ENCODE peak calls at places on chromosomes 12 and 14, in eight cellular contexts. One of them, this sample, is unnamed.

GRCh38 chr12:27780612-27781408 is 774 bp upstream of the MANSC4 start:
- DNase-seq in SW 1271: no peak
- DNase-seq in cardiac septum: no peak
- DNase-seq in NCI-H510A treated with DMSO at 0.1 percent for 48 hours: peak; percentile 31
- DNase-seq in amygdala: no peak
- DNase-seq in nucleus accumbens: peak; percentile 58
- DNase-seq in endodermal cell: peak; percentile 91
- DNase-seq in stimulated activated CD8-positive, alpha-beta memory T cell treated with anti-CD3 and anti-CD28 coated beads, Interleukin-2, amount 100 ng/mL, for 48 hours: no peak
- DNase-seq in this sample: peak; percentile 58

GRCh38 chr12:110824342-110824741 is 22.4 kb upstream of the CCDC63 start:
- DNase-seq in NCI-H510A treated with DMSO at 0.1 percent for 48 hours: no peak
- DNase-seq in stimulated activated CD8-positive, alpha-beta memory T cell treated with anti-CD3 and anti-CD28 coated beads, Interleukin-2, amount 100 ng/mL, for 48 hours: no peak
- DNase-seq in endodermal cell: no peak
- DNase-seq in cardiac septum: no peak
- DNase-seq in SW 1271: no peak
- DNase-seq in amygdala: no peak
- DNase-seq in nucleus accumbens: no peak
- DNase-seq in this sample: no peak

GRCh38 chr12:110917467-110917866 is 2.9 kb downstream of the MYL2 start:
- DNase-seq in amygdala: no peak
- DNase-seq in SW 1271: peak; percentile 76
- DNase-seq in cardiac septum: no peak
- DNase-seq in stimulated activated CD8-positive, alpha-beta memory T cell treated with anti-CD3 and anti-CD28 coated beads, Interleukin-2, amount 100 ng/mL, for 48 hours: no peak
- DNase-seq in nucleus accumbens: no peak
- DNase-seq in endodermal cell: peak; percentile 64
- DNase-seq in NCI-H510A treated with DMSO at 0.1 percent for 48 hours: no peak
- DNase-seq in this sample: peak; percentile 87

GRCh38 chr12:26422839-26423398 is 227.5 kb downstream of the SSPN start:
- DNase-seq in amygdala: no peak
- DNase-seq in cardiac septum: no peak
- DNase-seq in NCI-H510A treated with DMSO at 0.1 percent for 48 hours: no peak
- DNase-seq in SW 1271: no peak
- DNase-seq in stimulated activated CD8-positive, alpha-beta memory T cell treated with anti-CD3 and anti-CD28 coated beads, Interleukin-2, amount 100 ng/mL, for 48 hours: no peak
- DNase-seq in endodermal cell: no peak
- DNase-seq in nucleus accumbens: no peak
- DNase-seq in this sample: no peak

GRCh38 chr12:130364578-130364977 is 26.9 kb downstream of the PIWIL1 start:
- DNase-seq in nucleus accumbens: no peak
- DNase-seq in NCI-H510A treated with DMSO at 0.1 percent for 48 hours: no peak
- DNase-seq in SW 1271: no peak
- DNase-seq in endodermal cell: no peak
- DNase-seq in amygdala: no peak
- DNase-seq in cardiac septum: no peak
- DNase-seq in stimulated activated CD8-positive, alpha-beta memory T cell treated with anti-CD3 and anti-CD28 coated beads, Interleukin-2, amount 100 ng/mL, for 48 hours: no peak
- DNase-seq in this sample: no peak

GRCh38 chr14:24353551-24354529 is 14.0 kb upstream of the RIPK3 start:
- DNase-seq in nucleus accumbens: no peak
- DNase-seq in NCI-H510A treated with DMSO at 0.1 percent for 48 hours: no peak
- DNase-seq in stimulated activated CD8-positive, alpha-beta memory T cell treated with anti-CD3 and anti-CD28 coated beads, Interleukin-2, amount 100 ng/mL, for 48 hours: no peak
- DNase-seq in endodermal cell: peak; percentile 13
- DNase-seq in amygdala: no peak
- DNase-seq in SW 1271: no peak
- DNase-seq in cardiac septum: no peak
- DNase-seq in this sample: peak; percentile 21

GRCh38 chr12:75666980-75667359 is 155.6 kb upstream of the KRR1 start:
- DNase-seq in nucleus accumbens: no peak
- DNase-seq in amygdala: no peak
- DNase-seq in endodermal cell: no peak
- DNase-seq in stimulated activated CD8-positive, alpha-beta memory T cell treated with anti-CD3 and anti-CD28 coated beads, Interleukin-2, amount 100 ng/mL, for 48 hours: no peak
- DNase-seq in SW 1271: no peak
- DNase-seq in cardiac septum: no peak
- DNase-seq in NCI-H510A treated with DMSO at 0.1 percent for 48 hours: no peak
- DNase-seq in this sample: peak; percentile 89

GRCh38 chr12:102824218-102824835 is 92.7 kb downstream of the PAH start:
- DNase-seq in nucleus accumbens: no peak
- DNase-seq in stimulated activated CD8-positive, alpha-beta memory T cell treated with anti-CD3 and anti-CD28 coated beads, Interleukin-2, amount 100 ng/mL, for 48 hours: no peak
- DNase-seq in amygdala: no peak
- DNase-seq in cardiac septum: no peak
- DNase-seq in SW 1271: no peak
- DNase-seq in endodermal cell: peak; percentile 98
- DNase-seq in NCI-H510A treated with DMSO at 0.1 percent for 48 hours: no peak
- DNase-seq in this sample: no peak

GRCh38 chr12:127711108-127711507 is 555.9 kb upstream of the TMEM132C start:
- DNase-seq in amygdala: no peak
- DNase-seq in endodermal cell: peak; percentile 83
- DNase-seq in stimulated activated CD8-positive, alpha-beta memory T cell treated with anti-CD3 and anti-CD28 coated beads, Interleukin-2, amount 100 ng/mL, for 48 hours: no peak
- DNase-seq in cardiac septum: no peak
- DNase-seq in nucleus accumbens: no peak
- DNase-seq in NCI-H510A treated with DMSO at 0.1 percent for 48 hours: no peak
- DNase-seq in SW 1271: no peak
- DNase-seq in this sample: no peak

GRCh38 chr12:6044082-6044481 is 80.4 kb downstream of the VWF start:
- DNase-seq in cardiac septum: no peak
- DNase-seq in nucleus accumbens: no peak
- DNase-seq in endodermal cell: no peak
- DNase-seq in amygdala: no peak
- DNase-seq in SW 1271: no peak
- DNase-seq in stimulated activated CD8-positive, alpha-beta memory T cell treated with anti-CD3 and anti-CD28 coated beads, Interleukin-2, amount 100 ng/mL, for 48 hours: no peak
- DNase-seq in NCI-H510A treated with DMSO at 0.1 percent for 48 hours: no peak
- DNase-seq in this sample: no peak

GRCh38 chr12:118999107-118999506 is 17.8 kb downstream of the SRRM4 start:
- DNase-seq in cardiac septum: no peak
- DNase-seq in NCI-H510A treated with DMSO at 0.1 percent for 48 hours: no peak
- DNase-seq in SW 1271: no peak
- DNase-seq in endodermal cell: no peak
- DNase-seq in nucleus accumbens: no peak
- DNase-seq in amygdala: no peak
- DNase-seq in stimulated activated CD8-positive, alpha-beta memory T cell treated with anti-CD3 and anti-CD28 coated beads, Interleukin-2, amount 100 ng/mL, for 48 hours: no peak
- DNase-seq in this sample: no peak

GRCh38 chr14:93100570-93100969 is 15.2 kb downstream of the ITPK1 start:
- DNase-seq in SW 1271: no peak
- DNase-seq in cardiac septum: no peak
- DNase-seq in NCI-H510A treated with DMSO at 0.1 percent for 48 hours: no peak
- DNase-seq in amygdala: no peak
- DNase-seq in stimulated activated CD8-positive, alpha-beta memory T cell treated with anti-CD3 and anti-CD28 coated beads, Interleukin-2, amount 100 ng/mL, for 48 hours: no peak
- DNase-seq in endodermal cell: no peak
- DNase-seq in nucleus accumbens: no peak
- DNase-seq in this sample: no peak

GRCh38 chr12:31035944-31036665 is 37.6 kb upstream of the DDX11 start:
- DNase-seq in cardiac septum: no peak
- DNase-seq in SW 1271: no peak
- DNase-seq in NCI-H510A treated with DMSO at 0.1 percent for 48 hours: no peak
- DNase-seq in amygdala: no peak
- DNase-seq in nucleus accumbens: no peak
- DNase-seq in stimulated activated CD8-positive, alpha-beta memory T cell treated with anti-CD3 and anti-CD28 coated beads, Interleukin-2, amount 100 ng/mL, for 48 hours: no peak
- DNase-seq in endodermal cell: peak; percentile 52
- DNase-seq in this sample: peak; percentile 34

GRCh38 chr12:121748571-121749265 is 36.2 kb downstream of the TMEM120B start:
- DNase-seq in cardiac septum: no peak
- DNase-seq in SW 1271: peak; percentile 57
- DNase-seq in amygdala: no peak
- DNase-seq in nucleus accumbens: no peak
- DNase-seq in NCI-H510A treated with DMSO at 0.1 percent for 48 hours: no peak
- DNase-seq in endodermal cell: peak; percentile 91
- DNase-seq in stimulated activated CD8-positive, alpha-beta memory T cell treated with anti-CD3 and anti-CD28 coated beads, Interleukin-2, amount 100 ng/mL, for 48 hours: no peak
- DNase-seq in this sample: peak; percentile 86

GRCh38 chr12:53171725-53172329 is 8.7 kb upstream of the ZNF740 start:
- DNase-seq in cardiac septum: no peak
- DNase-seq in stimulated activated CD8-positive, alpha-beta memory T cell treated with anti-CD3 and anti-CD28 coated beads, Interleukin-2, amount 100 ng/mL, for 48 hours: no peak
- DNase-seq in NCI-H510A treated with DMSO at 0.1 percent for 48 hours: peak; percentile 25
- DNase-seq in amygdala: no peak
- DNase-seq in endodermal cell: peak; percentile 29
- DNase-seq in SW 1271: no peak
- DNase-seq in nucleus accumbens: no peak
- DNase-seq in this sample: no peak

GRCh38 chr14:23364164-23364571 is 804 bp downstream of the EFS start:
- DNase-seq in endodermal cell: peak; percentile 76
- DNase-seq in SW 1271: no peak
- DNase-seq in NCI-H510A treated with DMSO at 0.1 percent for 48 hours: no peak
- DNase-seq in nucleus accumbens: no peak
- DNase-seq in cardiac septum: peak; percentile 73
- DNase-seq in amygdala: no peak
- DNase-seq in stimulated activated CD8-positive, alpha-beta memory T cell treated with anti-CD3 and anti-CD28 coated beads, Interleukin-2, amount 100 ng/mL, for 48 hours: no peak
- DNase-seq in this sample: peak; percentile 4

GRCh38 chr12:40170593-40170992 is 54.2 kb upstream of the LRRK2 start:
- DNase-seq in stimulated activated CD8-positive, alpha-beta memory T cell treated with anti-CD3 and anti-CD28 coated beads, Interleukin-2, amount 100 ng/mL, for 48 hours: no peak
- DNase-seq in endodermal cell: no peak
- DNase-seq in NCI-H510A treated with DMSO at 0.1 percent for 48 hours: no peak
- DNase-seq in nucleus accumbens: no peak
- DNase-seq in amygdala: no peak
- DNase-seq in cardiac septum: no peak
- DNase-seq in SW 1271: no peak
- DNase-seq in this sample: no peak

GRCh38 chr14:97218713-97219355 is 421.7 kb downstream of the VRK1 start:
- DNase-seq in stimulated activated CD8-positive, alpha-beta memory T cell treated with anti-CD3 and anti-CD28 coated beads, Interleukin-2, amount 100 ng/mL, for 48 hours: no peak
- DNase-seq in amygdala: no peak
- DNase-seq in SW 1271: no peak
- DNase-seq in cardiac septum: no peak
- DNase-seq in endodermal cell: peak; percentile 87
- DNase-seq in nucleus accumbens: no peak
- DNase-seq in NCI-H510A treated with DMSO at 0.1 percent for 48 hours: no peak
- DNase-seq in this sample: peak; percentile 0

GRCh38 chr12:2337031-2338010 is 284.5 kb downstream of the CACNA1C start:
- DNase-seq in amygdala: no peak
- DNase-seq in endodermal cell: no peak
- DNase-seq in cardiac septum: no peak
- DNase-seq in stimulated activated CD8-positive, alpha-beta memory T cell treated with anti-CD3 and anti-CD28 coated beads, Interleukin-2, amount 100 ng/mL, for 48 hours: no peak
- DNase-seq in NCI-H510A treated with DMSO at 0.1 percent for 48 hours: peak; percentile 22
- DNase-seq in SW 1271: no peak
- DNase-seq in nucleus accumbens: no peak
- DNase-seq in this sample: no peak

GRCh38 chr14:77580477-77580876 is 36.0 kb downstream of the SPTLC2 start:
- DNase-seq in stimulated activated CD8-positive, alpha-beta memory T cell treated with anti-CD3 and anti-CD28 coated beads, Interleukin-2, amount 100 ng/mL, for 48 hours: no peak
- DNase-seq in NCI-H510A treated with DMSO at 0.1 percent for 48 hours: no peak
- DNase-seq in nucleus accumbens: no peak
- DNase-seq in endodermal cell: no peak
- DNase-seq in SW 1271: no peak
- DNase-seq in cardiac septum: no peak
- DNase-seq in amygdala: no peak
- DNase-seq in this sample: no peak

GRCh38 chr12:65189028-65189718 is 19.8 kb downstream of the LEMD3 start:
- DNase-seq in cardiac septum: no peak
- DNase-seq in SW 1271: no peak
- DNase-seq in endodermal cell: no peak
- DNase-seq in stimulated activated CD8-positive, alpha-beta memory T cell treated with anti-CD3 and anti-CD28 coated beads, Interleukin-2, amount 100 ng/mL, for 48 hours: no peak
- DNase-seq in NCI-H510A treated with DMSO at 0.1 percent for 48 hours: no peak
- DNase-seq in nucleus accumbens: no peak
- DNase-seq in amygdala: no peak
- DNase-seq in this sample: no peak

GRCh38 chr14:94051779-94052178 is 25.6 kb downstream of the OTUB2 start:
- DNase-seq in nucleus accumbens: no peak
- DNase-seq in NCI-H510A treated with DMSO at 0.1 percent for 48 hours: no peak
- DNase-seq in endodermal cell: no peak
- DNase-seq in amygdala: no peak
- DNase-seq in SW 1271: no peak
- DNase-seq in stimulated activated CD8-positive, alpha-beta memory T cell treated with anti-CD3 and anti-CD28 coated beads, Interleukin-2, amount 100 ng/mL, for 48 hours: no peak
- DNase-seq in cardiac septum: no peak
- DNase-seq in this sample: no peak

GRCh38 chr12:130438243-130438620 is 100.5 kb downstream of the PIWIL1 start:
- DNase-seq in endodermal cell: no peak
- DNase-seq in nucleus accumbens: no peak
- DNase-seq in SW 1271: no peak
- DNase-seq in cardiac septum: no peak
- DNase-seq in amygdala: no peak
- DNase-seq in stimulated activated CD8-positive, alpha-beta memory T cell treated with anti-CD3 and anti-CD28 coated beads, Interleukin-2, amount 100 ng/mL, for 48 hours: no peak
- DNase-seq in NCI-H510A treated with DMSO at 0.1 percent for 48 hours: no peak
- DNase-seq in this sample: no peak

GRCh38 chr12:107127482-107128185 is 34.3 kb upstream of the CRY1 start:
- DNase-seq in SW 1271: no peak
- DNase-seq in NCI-H510A treated with DMSO at 0.1 percent for 48 hours: no peak
- DNase-seq in nucleus accumbens: no peak
- DNase-seq in cardiac septum: no peak
- DNase-seq in endodermal cell: no peak
- DNase-seq in stimulated activated CD8-positive, alpha-beta memory T cell treated with anti-CD3 and anti-CD28 coated beads, Interleukin-2, amount 100 ng/mL, for 48 hours: no peak
- DNase-seq in amygdala: no peak
- DNase-seq in this sample: no peak

GRCh38 chr12:2372178-2372577 is 319.4 kb downstream of the CACNA1C start:
- DNase-seq in SW 1271: no peak
- DNase-seq in amygdala: no peak
- DNase-seq in cardiac septum: no peak
- DNase-seq in nucleus accumbens: no peak
- DNase-seq in NCI-H510A treated with DMSO at 0.1 percent for 48 hours: no peak
- DNase-seq in stimulated activated CD8-positive, alpha-beta memory T cell treated with anti-CD3 and anti-CD28 coated beads, Interleukin-2, amount 100 ng/mL, for 48 hours: no peak
- DNase-seq in endodermal cell: peak; percentile 37
- DNase-seq in this sample: no peak

GRCh38 chr14:53501361-53502320 is 348.5 kb upstream of the DDHD1 start:
- DNase-seq in nucleus accumbens: no peak
- DNase-seq in SW 1271: no peak
- DNase-seq in NCI-H510A treated with DMSO at 0.1 percent for 48 hours: no peak
- DNase-seq in endodermal cell: no peak
- DNase-seq in cardiac septum: no peak
- DNase-seq in amygdala: no peak
- DNase-seq in stimulated activated CD8-positive, alpha-beta memory T cell treated with anti-CD3 and anti-CD28 coated beads, Interleukin-2, amount 100 ng/mL, for 48 hours: no peak
- DNase-seq in this sample: peak; percentile 64

GRCh38 chr14:92785601-92786426 is 8.3 kb upstream of the GOLGA5 start:
- DNase-seq in nucleus accumbens: no peak
- DNase-seq in SW 1271: no peak
- DNase-seq in amygdala: no peak
- DNase-seq in NCI-H510A treated with DMSO at 0.1 percent for 48 hours: no peak
- DNase-seq in stimulated activated CD8-positive, alpha-beta memory T cell treated with anti-CD3 and anti-CD28 coated beads, Interleukin-2, amount 100 ng/mL, for 48 hours: no peak
- DNase-seq in endodermal cell: no peak
- DNase-seq in cardiac septum: no peak
- DNase-seq in this sample: peak; percentile 89

GRCh38 chr12:7642876-7643309 is 22.8 kb downstream of the APOBEC1 start:
- DNase-seq in nucleus accumbens: no peak
- DNase-seq in amygdala: no peak
- DNase-seq in stimulated activated CD8-positive, alpha-beta memory T cell treated with anti-CD3 and anti-CD28 coated beads, Interleukin-2, amount 100 ng/mL, for 48 hours: peak; percentile 9
- DNase-seq in endodermal cell: no peak
- DNase-seq in NCI-H510A treated with DMSO at 0.1 percent for 48 hours: no peak
- DNase-seq in SW 1271: no peak
- DNase-seq in cardiac septum: no peak
- DNase-seq in this sample: no peak

GRCh38 chr12:63151898-63152700 is 1.1 kb upstream of the AVPR1A start:
- DNase-seq in SW 1271: no peak
- DNase-seq in amygdala: no peak
- DNase-seq in cardiac septum: peak; percentile 71
- DNase-seq in endodermal cell: peak; percentile 93
- DNase-seq in nucleus accumbens: no peak
- DNase-seq in stimulated activated CD8-positive, alpha-beta memory T cell treated with anti-CD3 and anti-CD28 coated beads, Interleukin-2, amount 100 ng/mL, for 48 hours: no peak
- DNase-seq in NCI-H510A treated with DMSO at 0.1 percent for 48 hours: peak; percentile 88
- DNase-seq in this sample: peak; percentile 16

GRCh38 chr14:91323671-91324605 is 79.4 kb upstream of the GPR68 start:
- DNase-seq in stimulated activated CD8-positive, alpha-beta memory T cell treated with anti-CD3 and anti-CD28 coated beads, Interleukin-2, amount 100 ng/mL, for 48 hours: peak; percentile 94
- DNase-seq in endodermal cell: peak; percentile 93
- DNase-seq in nucleus accumbens: no peak
- DNase-seq in amygdala: peak; percentile 16
- DNase-seq in cardiac septum: peak; percentile 93
- DNase-seq in NCI-H510A treated with DMSO at 0.1 percent for 48 hours: peak; percentile 88
- DNase-seq in SW 1271: no peak
- DNase-seq in this sample: peak; percentile 17

GRCh38 chr12:128079476-128079875 is 187.5 kb upstream of the TMEM132C start:
- DNase-seq in nucleus accumbens: no peak
- DNase-seq in cardiac septum: no peak
- DNase-seq in endodermal cell: no peak
- DNase-seq in SW 1271: no peak
- DNase-seq in stimulated activated CD8-positive, alpha-beta memory T cell treated with anti-CD3 and anti-CD28 coated beads, Interleukin-2, amount 100 ng/mL, for 48 hours: no peak
- DNase-seq in NCI-H510A treated with DMSO at 0.1 percent for 48 hours: no peak
- DNase-seq in amygdala: no peak
- DNase-seq in this sample: no peak

GRCh38 chr12:71804505-71804904 is 35.1 kb upstream of the TBC1D15 start:
- DNase-seq in amygdala: no peak
- DNase-seq in SW 1271: no peak
- DNase-seq in cardiac septum: no peak
- DNase-seq in stimulated activated CD8-positive, alpha-beta memory T cell treated with anti-CD3 and anti-CD28 coated beads, Interleukin-2, amount 100 ng/mL, for 48 hours: no peak
- DNase-seq in endodermal cell: peak; percentile 90
- DNase-seq in nucleus accumbens: no peak
- DNase-seq in NCI-H510A treated with DMSO at 0.1 percent for 48 hours: no peak
- DNase-seq in this sample: no peak

GRCh38 chr14:61342486-61342885 is 21.1 kb downstream of the PRKCH start:
- DNase-seq in cardiac septum: no peak
- DNase-seq in NCI-H510A treated with DMSO at 0.1 percent for 48 hours: no peak
- DNase-seq in nucleus accumbens: no peak
- DNase-seq in amygdala: no peak
- DNase-seq in stimulated activated CD8-positive, alpha-beta memory T cell treated with anti-CD3 and anti-CD28 coated beads, Interleukin-2, amount 100 ng/mL, for 48 hours: peak; percentile 60
- DNase-seq in endodermal cell: no peak
- DNase-seq in SW 1271: no peak
- DNase-seq in this sample: no peak

GRCh38 chr12:74836567-74836966 is 298.9 kb downstream of the ATXN7L3B start:
- DNase-seq in nucleus accumbens: no peak
- DNase-seq in NCI-H510A treated with DMSO at 0.1 percent for 48 hours: no peak
- DNase-seq in stimulated activated CD8-positive, alpha-beta memory T cell treated with anti-CD3 and anti-CD28 coated beads, Interleukin-2, amount 100 ng/mL, for 48 hours: no peak
- DNase-seq in amygdala: no peak
- DNase-seq in cardiac septum: no peak
- DNase-seq in endodermal cell: no peak
- DNase-seq in SW 1271: no peak
- DNase-seq in this sample: no peak

This sample was measured in astrocyte.